ENCODE peak calls at places on chromosomes 5 and 9, in four cellular contexts. One of them, this sample, is unnamed. For H3K36me3, the result is how much of the 10 kb centered on the place peaks cover.

GRCh38 chr9:76180541-76180940 is 213.7 kb downstream of the RFK start:
- DNase-seq in spleen: no peak
- DNase-seq in aorta: no peak
- DNase-seq in neuronal stem cell: no peak
- DNase-seq in this sample: no peak

GRCh38 chr5:98911221-98912040 is 17.4 kb downstream of the CHD1 start:
- DNase-seq in neuronal stem cell: peak
- DNase-seq in aorta: no peak
- DNase-seq in spleen: no peak
- DNase-seq in this sample: no peak

GRCh38 chr5:116671211-116671736 is 96.7 kb upstream of the SEMA6A start:
- DNase-seq in spleen: no peak
- DNase-seq in neuronal stem cell: no peak
- DNase-seq in aorta: no peak
- DNase-seq in this sample: no peak

GRCh38 chr9:1980387-1980786 is 34.8 kb upstream of the SMARCA2 start:
- DNase-seq in aorta: no peak
- DNase-seq in spleen: no peak
- DNase-seq in neuronal stem cell: no peak
- DNase-seq in this sample: no peak

GRCh38 chr5:127400524-127400923 is 109.9 kb downstream of the MEGF10 start:
- DNase-seq in aorta: no peak
- DNase-seq in spleen: no peak
- DNase-seq in neuronal stem cell: no peak
- DNase-seq in this sample: no peak

GRCh38 chr9:105243015-105243686 is 1.3 kb upstream of the SLC44A1 start:
- DNase-seq in neuronal stem cell: no peak
- DNase-seq in aorta: no peak
- DNase-seq in spleen: no peak
- DNase-seq in this sample: no peak

GRCh38 chr9:84669293-84670105 is at the start of gene NTRK2:
- DNase-seq in aorta: peak
- DNase-seq in spleen: peak
- DNase-seq in neuronal stem cell: peak
- DNase-seq in this sample: peak

GRCh38 chr9:95505676-95506437 is 10.9 kb downstream of the PTCH1 start:
- DNase-seq in neuronal stem cell: peak
- DNase-seq in spleen: no peak
- DNase-seq in aorta: peak
- DNase-seq in this sample: peak

GRCh38 chr9:77897292-77897691 is 134.3 kb downstream of the GNAQ start:
- DNase-seq in neuronal stem cell: no peak
- DNase-seq in spleen: no peak
- DNase-seq in aorta: peak
- DNase-seq in this sample: peak

GRCh38 chr9:121217609-121218292 is 16.1 kb upstream of the RAB14 start:
- DNase-seq in spleen: no peak
- DNase-seq in neuronal stem cell: no peak
- DNase-seq in aorta: no peak
- DNase-seq in this sample: no peak

GRCh38 chr5:139862803-139863202 is 67.2 kb downstream of the PSD2 start:
- DNase-seq in spleen: no peak
- DNase-seq in neuronal stem cell: no peak
- DNase-seq in aorta: no peak
- DNase-seq in this sample: no peak

GRCh38 chr5:23412011-23412410 is 95.4 kb upstream of the PRDM9 start:
- DNase-seq in neuronal stem cell: no peak
- DNase-seq in aorta: no peak
- DNase-seq in spleen: no peak
- DNase-seq in this sample: no peak

GRCh38 chr9:136690841-136691261 is 3.6 kb upstream of the AGPAT2 start:
- DNase-seq in aorta: no peak
- DNase-seq in neuronal stem cell: no peak
- DNase-seq in spleen: no peak
- DNase-seq in this sample: peak

GRCh38 chr9:14383296-14383695 is 69.4 kb upstream of the NFIB start:
- DNase-seq in neuronal stem cell: no peak
- DNase-seq in spleen: no peak
- DNase-seq in aorta: no peak
- DNase-seq in this sample: peak

GRCh38 chr5:1545798-1546355 is 22.1 kb upstream of the LPCAT1 start:
- DNase-seq in spleen: no peak
- DNase-seq in aorta: no peak
- DNase-seq in neuronal stem cell: no peak
- DNase-seq in this sample: peak

GRCh38 chr9:133844876-133845658 is 106.9 kb upstream of the SARDH start:
- DNase-seq in neuronal stem cell: no peak
- DNase-seq in spleen: peak
- DNase-seq in aorta: peak
- DNase-seq in this sample: peak

GRCh38 chr5:67509402-67509801 is 312.8 kb upstream of the CD180 start:
- DNase-seq in spleen: no peak
- DNase-seq in aorta: no peak
- DNase-seq in neuronal stem cell: no peak
- DNase-seq in this sample: no peak
- H3K36me3 ChIP-seq in spleen: under half
- H3K36me3 ChIP-seq in aorta: under half
- H3K36me3 ChIP-seq in neuronal stem cell: under half
- H3K36me3 ChIP-seq in this sample: under half

GRCh38 chr9:35847786-35848185 is 18.8 kb downstream of the TMEM8B start:
- DNase-seq in neuronal stem cell: no peak
- DNase-seq in aorta: no peak
- DNase-seq in spleen: no peak
- DNase-seq in this sample: no peak

GRCh38 chr9:35844628-35845301 is 15.7 kb downstream of the TMEM8B start:
- DNase-seq in spleen: no peak
- DNase-seq in neuronal stem cell: no peak
- DNase-seq in aorta: no peak
- DNase-seq in this sample: no peak

GRCh38 chr9:35842020-35842745 is 13.2 kb downstream of the TMEM8B start:
- DNase-seq in aorta: no peak
- DNase-seq in spleen: peak
- DNase-seq in neuronal stem cell: no peak
- DNase-seq in this sample: no peak

GRCh38 chr9:35842795-35843194 is 13.8 kb downstream of the TMEM8B start:
- DNase-seq in aorta: no peak
- DNase-seq in neuronal stem cell: no peak
- DNase-seq in spleen: no peak
- DNase-seq in this sample: no peak

GRCh38 chr9:35845824-35846771 is 17.1 kb downstream of the TMEM8B start:
- DNase-seq in spleen: peak
- DNase-seq in aorta: no peak
- DNase-seq in neuronal stem cell: no peak
- DNase-seq in this sample: peak
- H3K4me3 ChIP-seq in spleen: no peak
- H3K4me3 ChIP-seq in aorta: no peak
- H3K4me3 ChIP-seq in neuronal stem cell: no peak
- H3K4me3 ChIP-seq in this sample: no peak

GRCh38 chr9:128689293-128689770 is 310 bp downstream of the SET start:
- DNase-seq in spleen: no peak
- DNase-seq in aorta: peak
- DNase-seq in neuronal stem cell: no peak
- DNase-seq in this sample: peak

GRCh38 chr9:128689820-128690683 is 1.0 kb downstream of the SET start:
- DNase-seq in neuronal stem cell: peak
- DNase-seq in aorta: peak
- DNase-seq in spleen: peak
- DNase-seq in this sample: peak

GRCh38 chr9:128690684-128691034 is 1.6 kb downstream of the SET start:
- DNase-seq in spleen: no peak
- DNase-seq in aorta: no peak
- DNase-seq in neuronal stem cell: no peak
- DNase-seq in this sample: no peak

GRCh38 chr9:128696923-128697707 is 5.2 kb upstream of the PKN3 start:
- DNase-seq in neuronal stem cell: no peak
- DNase-seq in spleen: no peak
- DNase-seq in aorta: no peak
- DNase-seq in this sample: no peak

DNA sequence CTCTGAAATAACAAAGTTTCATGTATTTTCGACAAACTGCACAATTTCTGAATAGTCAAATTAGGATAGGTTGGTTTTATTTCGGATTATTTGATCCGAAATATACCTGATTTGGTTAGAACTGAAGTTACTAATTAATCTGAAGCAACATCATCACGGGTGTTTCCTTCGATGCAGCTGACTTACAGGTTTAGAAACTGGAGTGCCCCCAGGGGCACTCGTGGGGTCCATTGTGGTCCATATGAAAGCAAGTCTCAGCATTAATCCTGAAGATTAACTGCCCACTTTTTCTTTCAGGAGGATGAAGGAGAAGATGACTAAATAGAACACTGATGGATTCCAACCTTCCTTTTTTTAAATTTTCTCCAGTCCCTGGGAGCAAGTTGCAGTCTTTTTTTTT is 5.3 kb downstream of the SET start:
- DNase-seq in neuronal stem cell: no peak
- DNase-seq in spleen: no peak
- DNase-seq in aorta: no peak
- DNase-seq in this sample: no peak
- H3K36me3 ChIP-seq in neuronal stem cell: half or more
- H3K36me3 ChIP-seq in spleen: under half
- H3K36me3 ChIP-seq in aorta: under half
- H3K36me3 ChIP-seq in this sample: under half

DNA sequence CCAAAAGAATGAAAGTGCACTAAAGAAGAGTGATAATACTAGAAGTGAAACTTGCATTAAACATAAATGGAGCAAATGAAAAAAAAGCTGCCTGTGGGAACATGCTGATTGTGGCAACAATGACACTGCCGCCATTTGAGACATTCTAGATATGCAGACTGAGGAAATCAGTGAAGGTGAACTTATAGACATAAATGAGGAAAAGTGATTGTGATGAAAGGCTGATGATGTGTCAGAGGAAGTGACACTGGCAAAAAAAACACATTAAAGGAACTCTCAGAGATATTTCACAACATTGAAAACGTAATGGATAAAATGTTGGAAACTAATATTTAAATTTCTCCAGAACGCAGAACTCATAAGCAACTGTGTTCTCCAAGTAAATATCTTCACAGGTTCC is 1.2 kb downstream of the ERCC8 start:
- DNase-seq in neuronal stem cell: no peak
- DNase-seq in aorta: no peak
- DNase-seq in spleen: no peak
- DNase-seq in this sample: no peak
- H3K4me3 ChIP-seq in neuronal stem cell: peak
- H3K4me3 ChIP-seq in aorta: no peak
- H3K4me3 ChIP-seq in spleen: no peak
- H3K4me3 ChIP-seq in this sample: no peak

GRCh38 chr9:36127652-36128244 is 8.8 kb upstream of the GLIPR2 start:
- DNase-seq in spleen: no peak
- DNase-seq in aorta: no peak
- DNase-seq in neuronal stem cell: no peak
- DNase-seq in this sample: no peak
- H3K36me3 ChIP-seq in spleen: under half
- H3K36me3 ChIP-seq in aorta: under half
- H3K36me3 ChIP-seq in neuronal stem cell: under half
- H3K36me3 ChIP-seq in this sample: under half

GRCh38 chr9:129166962-129167557 is 11.0 kb downstream of the IER5L start:
- DNase-seq in aorta: peak
- DNase-seq in spleen: no peak
- DNase-seq in neuronal stem cell: no peak
- DNase-seq in this sample: peak
- H3K4me3 ChIP-seq in aorta: no peak
- H3K4me3 ChIP-seq in spleen: no peak
- H3K4me3 ChIP-seq in neuronal stem cell: no peak
- H3K4me3 ChIP-seq in this sample: no peak

GRCh38 chr5:7419367-7419766 is 23.4 kb downstream of the ADCY2 start:
- DNase-seq in spleen: no peak
- DNase-seq in aorta: no peak
- DNase-seq in neuronal stem cell: no peak
- DNase-seq in this sample: no peak
- H3K36me3 ChIP-seq in spleen: under half
- H3K36me3 ChIP-seq in aorta: under half
- H3K36me3 ChIP-seq in neuronal stem cell: under half
- H3K36me3 ChIP-seq in this sample: under half

GRCh38 chr9:113807173-113808061 is 68.7 kb upstream of the ZNF618 start:
- DNase-seq in spleen: no peak
- DNase-seq in neuronal stem cell: peak
- DNase-seq in aorta: peak
- DNase-seq in this sample: peak
- H3K4me3 ChIP-seq in spleen: no peak
- H3K4me3 ChIP-seq in neuronal stem cell: no peak
- H3K4me3 ChIP-seq in aorta: no peak
- H3K4me3 ChIP-seq in this sample: no peak

GRCh38 chr5:41851116-41851515 is 19.1 kb downstream of the OXCT1 start:
- DNase-seq in aorta: no peak
- DNase-seq in neuronal stem cell: no peak
- DNase-seq in spleen: no peak
- DNase-seq in this sample: no peak
- H3K36me3 ChIP-seq in aorta: under half
- H3K36me3 ChIP-seq in neuronal stem cell: half or more
- H3K36me3 ChIP-seq in spleen: under half
- H3K36me3 ChIP-seq in this sample: under half

DNA sequence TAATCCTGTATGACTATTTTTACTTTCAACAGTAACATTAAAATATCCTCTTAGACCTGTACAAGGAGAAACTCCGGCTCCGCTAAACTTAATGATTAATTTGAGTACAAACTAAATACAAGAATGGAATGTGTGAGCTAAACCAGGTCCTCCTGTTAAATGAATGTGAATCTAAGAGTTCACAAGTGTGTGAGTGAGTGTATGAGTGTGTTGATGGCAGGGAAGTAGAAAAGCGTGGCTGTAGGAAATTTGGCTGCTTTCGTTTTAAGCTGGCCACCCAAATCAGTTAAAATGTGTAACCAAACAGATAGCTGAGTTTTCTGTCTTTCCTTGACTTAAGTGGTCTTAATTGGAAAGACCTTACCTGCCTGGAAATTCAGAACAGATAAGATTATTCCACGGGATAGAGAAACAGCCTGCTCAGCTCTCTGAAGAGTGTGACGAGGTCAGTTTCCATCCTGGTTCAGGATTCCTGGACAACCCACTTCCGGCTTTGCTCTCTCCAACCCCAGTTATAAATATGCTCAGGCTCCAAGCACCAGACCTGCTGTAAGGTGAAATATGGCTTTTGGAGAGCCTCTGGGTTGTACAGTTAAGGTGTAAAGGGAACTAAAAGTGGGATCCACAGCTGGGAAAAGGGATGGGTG is 908.6 kb upstream of the EDIL3 start:
- DNase-seq in aorta: no peak
- DNase-seq in spleen: no peak
- DNase-seq in neuronal stem cell: no peak
- DNase-seq in this sample: no peak
- H3K4me3 ChIP-seq in aorta: peak
- H3K4me3 ChIP-seq in spleen: no peak
- H3K4me3 ChIP-seq in neuronal stem cell: no peak
- H3K4me3 ChIP-seq in this sample: no peak